ENCODE peak calls at places on chromosomes 16 and 17, in five cellular contexts. N is stimulated activated CD4-positive, alpha-beta T cell treated with anti-CD3 and anti-CD28 coated beads, Interleukin-12 subunit alpha, Interleukin-12 subunit beta, amount 100 ng/mL, for 24 hours; O is mesendoderm; Q is T-helper 2 cell; G is cardiac fibroblast. L is an unnamed sample.

GRCh38 chr17:4054446-4054845 is 88.4 kb downstream of the ZZEF1 start:
- DNase-seq in O (no peak), N (no peak), Q (no peak), G (no peak), L (no peak)

GRCh38 chr16:86533076-86533475 is 22.0 kb downstream of the MTHFSD start:
- DNase-seq in G (no peak), Q (no peak), O (no peak), N (no peak), L (no peak)

GRCh38 chr16:67302882-67303434 is 23.6 kb downstream of the KCTD19 start:
- DNase-seq in Q (no peak), O (peak; percentile 8), N (no peak), G (no peak), L (no peak)

GRCh38 chr17:61720016-61720795 is 129.2 kb upstream of the NACA2 start:
- DNase-seq in G (peak; percentile 2), Q (no peak), N (no peak), O (no peak), L (no peak)

GRCh38 chr17:73309727-73310555 is 1.9 kb downstream of the CDC42EP4 start:
- DNase-seq in Q (no peak), N (no peak), O (no peak), G (peak; percentile 45), L (no peak)

GRCh38 chr16:85528528-85529387 is 84.4 kb upstream of the GSE1 start:
- DNase-seq in O (no peak), G (no peak), Q (no peak), N (no peak), L (peak; percentile 26)

GRCh38 chr17:61470530-61471136 is 18.4 kb downstream of the TBX4 start:
- DNase-seq in O (no peak), Q (no peak), N (no peak), G (no peak), L (no peak)

GRCh38 chr17:43952351-43952723 is 1.4 kb downstream of the PYY start:
- DNase-seq in O (peak; percentile 46), G (no peak), N (no peak), Q (no peak), L (no peak)

L was measured in effector memory CD8-positive, alpha-beta T cell.